ENCODE peak calls at places on chromosomes 5 and 9, in four cellular contexts. G is Calu3, I is Right ventricle myocardium inferior, S is A673. K is an unnamed sample.

GRCh38 chr5:159581502-159582249 is 251.4 kb upstream of the IL12B start:
- DNase-seq in G (peak), S (no peak), I (no peak), K (no peak)

GRCh38 chr9:97846347-97846746 is 6.7 kb upstream of the FOXE1 start:
- DNase-seq in I (no peak), S (no peak), G (no peak), K (no peak)

GRCh38 chr9:89576404-89576824 is 28.4 kb upstream of the GADD45G start:
- DNase-seq in I (no peak), S (peak), G (no peak), K (peak)

GRCh38 chr5:80318212-80318611 is 1.6 kb upstream of the SPZ1 start:
- DNase-seq in G (no peak), S (peak), I (no peak), K (no peak)

GRCh38 chr9:138038244-138038671 is 160.7 kb downstream of the CACNA1B start:
- DNase-seq in I (no peak), G (no peak), S (no peak), K (no peak)

GRCh38 chr9:111895996-111896941 is at the start of gene UGCG:
- DNase-seq in I (peak), G (peak), S (peak), K (peak)

GRCh38 chr9:107866912-107867311 is 377.3 kb upstream of the KLF4 start:
- DNase-seq in I (no peak), G (no peak), S (no peak), K (no peak)

GRCh38 chr5:174505621-174506020 is 218.8 kb upstream of the MSX2 start:
- DNase-seq in G (peak), I (no peak), S (peak), K (no peak)

GRCh38 chr5:179265529-179266290 is 79.6 kb downstream of the ADAMTS2 start:
- DNase-seq in G (no peak), S (peak), I (peak), K (no peak)

GRCh38 chr9:113369583-113370140 is 7.1 kb downstream of the HDHD3 start:
- DNase-seq in G (no peak), S (no peak), I (no peak), K (no peak)

GRCh38 chr5:139882961-139883539 is 87.4 kb downstream of the PSD2 start:
- DNase-seq in S (no peak), I (no peak), G (no peak), K (no peak)

GRCh38 chr9:109113892-109114609 is 5.7 kb downstream of the TMEM245 start:
- DNase-seq in G (no peak), I (no peak), S (no peak), K (no peak)

GRCh38 chr9:114525505-114525904 is 20.2 kb upstream of the WHRN start:
- DNase-seq in S (no peak), I (no peak), G (no peak), K (no peak)

GRCh38 chr5:173932695-173933139 is 44.6 kb downstream of the CPEB4 start:
- DNase-seq in I (no peak), G (no peak), S (no peak), K (no peak)

GRCh38 chr9:78668148-78668825 is 371.4 kb downstream of the PSAT1 start:
- DNase-seq in G (no peak), I (no peak), S (no peak), K (no peak)

GRCh38 chr9:15206949-15207696 is 99.9 kb downstream of the TTC39B start:
- DNase-seq in I (no peak), G (no peak), S (no peak), K (no peak)

GRCh38 chr9:121887553-121888437 is 205.3 kb downstream of the TTLL11 start:
- DNase-seq in S (peak), I (no peak), G (no peak), K (no peak)

GRCh38 chr5:151720195-151720594 is 33.5 kb upstream of the SPARC start:
- DNase-seq in G (no peak), I (no peak), S (no peak), K (no peak)

GRCh38 chr5:133552925-133553525 is 59.3 kb downstream of the FSTL4 start:
- DNase-seq in I (no peak), G (peak), S (peak), K (peak)

GRCh38 chr9:16744386-16744785 is 126.1 kb downstream of the BNC2 start:
- DNase-seq in G (no peak), I (no peak), S (no peak), K (no peak)

GRCh38 chr9:95506438-95506691 is 10.4 kb downstream of the PTCH1 start:
- DNase-seq in G (peak), I (peak), S (peak), K (no peak)

GRCh38 chr9:115035872-115036612 is 81.9 kb downstream of the TNC start:
- DNase-seq in S (peak), I (peak), G (no peak), K (no peak)

GRCh38 chr5:171272996-171273970 is 35.8 kb upstream of the TLX3 start:
- DNase-seq in G (peak), I (no peak), S (no peak), K (no peak)

GRCh38 chr5:169970911-169971436 is 9.3 kb downstream of the INSYN2B start:
- DNase-seq in G (peak), I (no peak), S (peak), K (no peak)

GRCh38 chr5:140595538-140595937 is 30.9 kb downstream of the SLC35A4 start:
- DNase-seq in S (peak), G (peak), I (no peak), K (no peak)

GRCh38 chr5:116795189-116795588 is 220.6 kb upstream of the SEMA6A start:
- DNase-seq in I (no peak), S (peak), G (no peak), K (no peak)

K was measured in effector memory CD8-positive, alpha-beta T cell.